ENCODE peak calls at places on chromosomes 16 and 17, in seven cellular contexts. Z is left kidney; H is breast epithelium; X is stimulated activated naive CD4-positive, alpha-beta T cell treated with Interleukin-2 at 50 U/mL for 16 hours; C is AG04450; S is NCI-H345; M is activated T-cell treated with anti-CD3 and anti-CD28 coated beads, Interleukin-2, amount 50 U/mL, for 4 hours. O is an unnamed sample.

GRCh38 chr17:68674271-68674925 is 73.2 kb upstream of the FAM20A start:
- DNase-seq in Z (no peak), H (no peak), X (no peak), C (no peak), S (no peak), M (no peak), O (no peak)

GRCh38 chr17:7852262-7852670 is 2.6 kb upstream of the TMEM88 start:
- DNase-seq in Z (no peak), H (no peak), X (no peak), C (no peak), S (no peak), M (no peak), O (no peak)

GRCh38 chr16:75555213-75555706 is 792 bp downstream of the TMEM231 start:
- DNase-seq in Z (peak), H (peak), X (no peak), C (peak), S (peak), M (no peak), O (peak)

GRCh38 chr16:79810449-79811189 is 210.1 kb upstream of the MAF start:
- DNase-seq in Z (no peak), H (no peak), X (no peak), C (no peak), S (no peak), M (no peak), O (no peak)

GRCh38 chr17:73292031-73292531 is 19.7 kb downstream of the CDC42EP4 start:
- DNase-seq in Z (no peak), H (no peak), X (no peak), C (no peak), S (no peak), M (no peak), O (no peak)

GRCh38 chr17:35568561-35568960 is 7.9 kb upstream of the SLFN14 start:
- DNase-seq in Z (peak), H (no peak), X (peak), C (no peak), S (no peak), M (peak), O (no peak)

GRCh38 chr17:46770818-46771600 is 47.5 kb downstream of the WNT3 start:
- DNase-seq in Z (peak), H (no peak), X (no peak), C (no peak), S (no peak), M (no peak), O (no peak)

GRCh38 chr16:27218756-27219155 is 15.4 kb downstream of the KDM8 start:
- DNase-seq in Z (no peak), H (no peak), X (no peak), C (no peak), S (no peak), M (no peak), O (no peak)

GRCh38 chr17:71760062-71760720 is 360.6 kb upstream of the SOX9 start:
- DNase-seq in Z (no peak), H (no peak), X (no peak), C (peak), S (no peak), M (no peak), O (no peak)

GRCh38 chr16:53369921-53370320 is 64.3 kb upstream of the RBL2 start:
- DNase-seq in Z (no peak), H (no peak), X (no peak), C (no peak), S (no peak), M (no peak), O (peak)

GRCh38 chr16:26952411-26952810 is 114.3 kb upstream of the C16orf82 start:
- DNase-seq in Z (no peak), H (no peak), X (no peak), C (no peak), S (no peak), M (no peak), O (no peak)

O was measured in AG09309.